ENCODE peak calls at places on chromosomes 6 and 20, in nine cellular contexts. T is astrocyte, X is endothelial cell of umbilical vein, A is neural progenitor cell, R is hepatocyte, Y is mammary epithelial cell, N is fibroblast of lung, F is HCT116, C is GM12878. H is an unnamed sample. For H3K79me2, the result is how much of the 10 kb centered on the place peaks cover.

GRCh38 chr6:43768983-43769525 is 957 bp upstream of the VEGFA start:
- DNase-seq in R (peak), T (peak), N (peak), Y (no peak), F (no peak), X (no peak), C (no peak), A (peak), H (no peak)

GRCh38 chr6:63636516-63636968 is 940 bp downstream of the PHF3 start:
- DNase-seq in A (peak), R (peak), C (no peak), N (peak), T (peak), Y (peak), F (peak), X (peak), H (peak)

GRCh38 chr6:12170351-12171079 is 119.6 kb upstream of the EDN1 start:
- DNase-seq in T (no peak), A (no peak), R (peak), C (no peak), N (no peak), Y (no peak), X (no peak), F (no peak), H (no peak)

GRCh38 chr6:121917263-121917829 is 481.9 kb downstream of the GJA1 start:
- DNase-seq in T (no peak), C (no peak), F (no peak), Y (no peak), N (no peak), A (no peak), R (no peak), X (no peak), H (no peak)

GRCh38 chr6:34154668-34155447 is 9.0 kb upstream of the GRM4 start:
- DNase-seq in Y (no peak), R (peak), F (no peak), A (peak), T (peak), N (peak), C (no peak), X (peak), H (peak)

GRCh38 chr6:38876470-38876869 is 161.4 kb downstream of the DNAH8 start:
- DNase-seq in X (no peak), Y (no peak), T (peak), R (no peak), C (no peak), N (peak), F (no peak), A (peak), H (no peak)

GRCh38 chr6:6685249-6685667 is 96.7 kb downstream of the LY86 start:
- DNase-seq in F (no peak), T (peak), C (peak), X (no peak), A (no peak), R (no peak), N (peak), Y (no peak), H (no peak)

GRCh38 chr6:50380409-50381105 is 330.8 kb upstream of the DEFB112 start:
- DNase-seq in R (no peak), X (no peak), N (no peak), T (no peak), C (no peak), Y (no peak), F (no peak), A (no peak), H (no peak)

GRCh38 chr6:16540804-16541752 is 220.2 kb downstream of the ATXN1 start:
- DNase-seq in T (no peak), A (peak), X (no peak), R (no peak), C (no peak), F (no peak), N (peak), Y (no peak), H (no peak)

GRCh38 chr20:62587757-62588402 is 54.4 kb upstream of the SLCO4A1 start:
- DNase-seq in F (no peak), A (peak), R (peak), T (peak), Y (no peak), N (peak), C (no peak), X (peak), H (peak)

GRCh38 chr6:93423542-93423941 is 4.2 kb upstream of the EPHA7 start:
- DNase-seq in R (peak), Y (no peak), T (peak), A (peak), N (peak), F (peak), C (no peak), X (peak), H (peak)

GRCh38 chr6:150336299-150336698 is 32.5 kb upstream of the IYD start:
- DNase-seq in C (peak), Y (peak), F (peak), X (peak), T (peak), A (peak), R (peak), N (peak), H (no peak)

GRCh38 chr6:6330407-6330806 is 9.9 kb upstream of the F13A1 start:
- DNase-seq in Y (no peak), A (no peak), R (no peak), T (no peak), N (no peak), F (no peak), C (no peak), X (no peak), H (no peak)

GRCh38 chr6:35359744-35360348 is 17.5 kb downstream of the PPARD start:
- DNase-seq in T (peak), F (no peak), Y (no peak), R (no peak), A (peak), C (no peak), X (no peak), N (peak), H (no peak)

GRCh38 chr6:35365599-35366596 is 23.5 kb downstream of the PPARD start:
- DNase-seq in C (no peak), Y (peak), T (no peak), N (no peak), F (peak), A (no peak), R (no peak), X (no peak), H (no peak)

GRCh38 chr6:35362200-35362599 is 19.8 kb downstream of the PPARD start:
- DNase-seq in Y (no peak), C (no peak), T (no peak), A (no peak), N (no peak), R (no peak), X (no peak), F (no peak), H (no peak)

GRCh38 chr6:35360349-35361138 is 18.2 kb downstream of the PPARD start:
- DNase-seq in C (no peak), A (no peak), T (peak), X (no peak), R (peak), Y (peak), N (peak), F (no peak), H (peak)

DNA sequence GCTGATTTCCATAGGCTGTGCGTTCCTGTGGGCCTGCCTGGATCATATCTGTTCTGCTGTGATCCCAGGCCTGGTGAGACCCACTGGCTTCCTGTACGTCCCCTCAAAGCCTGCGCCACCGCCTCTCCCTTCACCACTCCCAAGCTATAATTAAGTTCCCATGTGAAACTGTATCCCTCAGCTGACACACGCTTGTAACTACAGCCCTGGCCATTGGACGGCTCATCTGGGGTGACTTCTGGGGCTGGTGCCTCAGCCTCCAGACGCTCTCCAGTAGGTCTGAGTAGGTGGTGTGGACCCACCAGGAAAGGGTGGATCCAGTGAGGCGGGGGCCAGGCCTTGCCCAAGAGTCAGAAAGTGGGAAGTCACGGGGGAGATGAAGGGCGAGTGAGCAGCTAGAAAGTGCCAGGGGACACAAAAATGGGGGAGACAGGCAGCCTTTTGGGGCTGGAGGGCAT is 21.0 kb downstream of the PPARD start:
- DNase-seq in C (no peak), Y (no peak), R (peak), N (peak), A (peak), X (no peak), T (peak), F (no peak), H (peak)
- H3K79me2 ChIP-seq in C (under half), Y (under half), R (under half), N (under half), A (under half), X (under half), T (half or more), F (half or more), H (under half)

GRCh38 chr6:155328539-155329459 is 14.5 kb upstream of the TFB1M start:
- DNase-seq in X (peak), A (no peak), T (no peak), N (peak), R (peak), F (no peak), Y (no peak), C (no peak), H (no peak)
- H3K4me3 ChIP-seq in X (no peak), A (no peak), T (no peak), N (no peak), R (no peak), F (no peak), Y (no peak), C (no peak), H (no peak)

DNA sequence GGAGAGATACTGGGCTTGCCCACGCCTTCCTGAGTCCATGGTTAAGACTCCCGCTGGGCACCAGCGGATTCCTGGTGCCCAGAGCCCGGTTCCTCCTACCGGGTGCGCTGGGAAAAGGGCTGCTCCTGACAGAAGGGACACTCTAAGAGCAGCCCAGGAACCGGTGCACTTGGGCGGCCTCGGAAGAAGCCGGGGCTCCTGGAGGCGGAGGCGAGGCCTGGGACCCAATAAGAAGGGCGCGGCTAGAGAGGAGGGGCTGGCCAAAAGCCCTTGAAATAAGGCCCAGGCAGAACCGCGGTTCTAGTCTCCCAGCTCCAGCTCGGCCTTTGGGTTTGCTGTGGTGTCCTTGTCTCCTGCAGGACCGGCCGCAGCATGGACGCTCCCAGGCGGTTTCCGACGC is at the start of gene KHDC3L:
- DNase-seq in N (no peak), F (no peak), Y (no peak), X (no peak), C (no peak), T (no peak), R (no peak), A (no peak), H (no peak)
- H3K79me2 ChIP-seq in N (under half), F (under half), Y (under half), X (under half), C (under half), T (under half), R (under half), A (under half), H (under half)

GRCh38 chr6:37646986-37647764 is 50.5 kb downstream of the MDGA1 start:
- DNase-seq in A (no peak), X (no peak), F (no peak), R (no peak), T (no peak), N (no peak), C (no peak), Y (no peak), H (no peak)
- H3K4me3 ChIP-seq in A (no peak), X (no peak), F (no peak), R (no peak), T (no peak), N (no peak), C (no peak), Y (no peak), H (no peak)

GRCh38 chr20:38079353-38079752 is 45.8 kb downstream of the RPRD1B start:
- DNase-seq in R (no peak), C (no peak), T (no peak), X (no peak), Y (no peak), A (no peak), F (no peak), N (no peak), H (no peak)
- H3K79me2 ChIP-seq in R (half or more), C (under half), T (under half), X (under half), Y (half or more), A (half or more), F (under half), N (under half), H (half or more)

GRCh38 chr6:169251371-169251802 is 2.3 kb downstream of the THBS2 start:
- DNase-seq in N (no peak), F (no peak), C (no peak), X (no peak), Y (no peak), A (no peak), R (no peak), T (no peak), H (no peak)
- H3K4me3 ChIP-seq in N (peak), F (no peak), C (no peak), X (no peak), Y (no peak), A (no peak), R (no peak), T (peak), H (no peak)

GRCh38 chr20:25345721-25346120 is 44.9 kb downstream of the ABHD12 start:
- DNase-seq in X (no peak), A (no peak), R (no peak), F (no peak), T (no peak), Y (no peak), C (no peak), N (no peak), H (no peak)
- H3K79me2 ChIP-seq in X (under half), A (half or more), R (half or more), F (under half), T (half or more), Y (under half), C (under half), N (half or more), H (half or more)

GRCh38 chr6:32191696-32192607 is 491 bp downstream of the GPSM3 start:
- DNase-seq in Y (no peak), X (no peak), F (no peak), T (no peak), N (no peak), C (no peak), R (no peak), A (no peak), H (no peak)

GRCh38 chr6:32190054-32190945 is at the start of gene PBX2:
- DNase-seq in X (peak), F (peak), N (peak), T (peak), C (peak), R (peak), Y (peak), A (peak), H (peak)

GRCh38 chr6:32192608-32193039 is at the start of gene GPSM3:
- DNase-seq in R (no peak), Y (no peak), C (peak), X (peak), N (peak), A (no peak), F (no peak), T (no peak), H (peak)

GRCh38 chr6:32189742-32190053 is 304 bp downstream of the PBX2 start:
- DNase-seq in T (no peak), N (no peak), F (no peak), X (no peak), Y (no peak), A (peak), R (peak), C (no peak), H (no peak)

GRCh38 chr6:32190946-32191677 is 1.1 kb upstream of the PBX2 start:
- DNase-seq in N (no peak), T (no peak), A (no peak), C (no peak), X (no peak), R (no peak), Y (no peak), F (no peak), H (peak)
- H3K4me3 ChIP-seq in N (no peak), T (no peak), A (peak), C (peak), X (no peak), R (no peak), Y (no peak), F (peak), H (peak)

H was measured in Karpas-422.